ENCODE peak calls at places on chromosome 11, in seven cellular contexts. A, F, E, H, K, V and R are unnamed samples.

GRCh38 chr11:99020324-99021225 is at the start of gene CNTN5:
- DNase-seq in A (peak), F (peak), E (peak), H (peak), K (peak), V (peak), R (peak)

GRCh38 chr11:6631356-6631890 is 12.2 kb upstream of the TPP1 start:
- DNase-seq in A (no peak), F (no peak), E (no peak), H (no peak), K (no peak), V (no peak), R (no peak)

GRCh38 chr11:2702771-2703486 is 3.1 kb upstream of the KCNQ1OT1 start:
- DNase-seq in A (no peak), F (no peak), E (no peak), H (no peak), K (no peak), V (no peak), R (no peak)

GRCh38 chr11:122101625-122102291 is 14.3 kb downstream of the BLID start:
- DNase-seq in A (peak), F (peak), E (no peak), H (peak), K (peak), V (peak), R (peak)

GRCh38 chr11:62601114-62601363 is 626 bp downstream of the MTA2 start:
- DNase-seq in A (peak), F (no peak), E (peak), H (no peak), K (no peak), V (no peak), R (peak)

GRCh38 chr11:56841210-56841810 is 92.8 kb upstream of the OR9G4 start:
- DNase-seq in A (peak), F (peak), E (peak), H (peak), K (peak), V (no peak), R (peak)

GRCh38 chr11:6283453-6284023 is 23.9 kb downstream of the CCKBR start:
- DNase-seq in A (no peak), F (no peak), E (no peak), H (no peak), K (no peak), V (no peak), R (no peak)

GRCh38 chr11:44531116-44531504 is 34.4 kb upstream of the CD82 start:
- DNase-seq in A (no peak), F (no peak), E (no peak), H (no peak), K (no peak), V (no peak), R (no peak)

GRCh38 chr11:77125695-77126094 is 2.4 kb upstream of the MYO7A start:
- DNase-seq in A (no peak), F (no peak), E (no peak), H (no peak), K (no peak), V (no peak), R (no peak)

GRCh38 chr11:13152736-13153541 is 124.7 kb upstream of the BMAL1 start:
- DNase-seq in A (peak), F (peak), E (no peak), H (no peak), K (no peak), V (no peak), R (peak)

GRCh38 chr11:69306821-69307220 is 12.9 kb downstream of the MYEOV start:
- DNase-seq in A (no peak), F (no peak), E (no peak), H (no peak), K (no peak), V (no peak), R (no peak)

GRCh38 chr11:132202621-132203020 is 832.2 kb downstream of the NTM start:
- DNase-seq in A (no peak), F (no peak), E (no peak), H (no peak), K (no peak), V (no peak), R (peak)

GRCh38 chr11:76663461-76663760 is 7.1 kb downstream of the LRRC32 start:
- DNase-seq in A (no peak), F (no peak), E (no peak), H (no peak), K (no peak), V (no peak), R (no peak)

GRCh38 chr11:126561327-126561893 is 205.9 kb downstream of the ST3GAL4 start:
- DNase-seq in A (peak), F (peak), E (peak), H (peak), K (peak), V (no peak), R (peak)

GRCh38 chr11:125207866-125208425 is 43.4 kb downstream of the PKNOX2 start:
- DNase-seq in A (no peak), F (peak), E (no peak), H (peak), K (no peak), V (no peak), R (no peak)